ENCODE peak calls at places on chromosomes 2 and 18, in six cellular contexts. One of them, this sample, is unnamed.

GRCh38 chr2:26556309-26557243 is 78.7 kb upstream of the OTOF start:
- DNase-seq in GDM1: no peak
- DNase-seq in activated CD4-positive, alpha-beta T cell treated with anti-CD3 and anti-CD28 coated beads, Interleukin-2, amount 10 ng/mL, durations not matched to agents 7 days and 5 days: no peak
- DNase-seq in left ventricle myocardium superior: no peak
- DNase-seq in EL: no peak
- DNase-seq in Calu3: no peak
- DNase-seq in this sample: no peak

GRCh38 chr2:172298009-172298408 is 129.4 kb upstream of the ITGA6 start:
- DNase-seq in Calu3: no peak
- DNase-seq in EL: no peak
- DNase-seq in activated CD4-positive, alpha-beta T cell treated with anti-CD3 and anti-CD28 coated beads, Interleukin-2, amount 10 ng/mL, durations not matched to agents 7 days and 5 days: no peak
- DNase-seq in left ventricle myocardium superior: no peak
- DNase-seq in GDM1: no peak
- DNase-seq in this sample: no peak

GRCh38 chr2:105388971-105389381 is 9.9 kb downstream of the FHL2 start:
- DNase-seq in EL: peak; percentile 94
- DNase-seq in Calu3: no peak
- DNase-seq in left ventricle myocardium superior: no peak
- DNase-seq in activated CD4-positive, alpha-beta T cell treated with anti-CD3 and anti-CD28 coated beads, Interleukin-2, amount 10 ng/mL, durations not matched to agents 7 days and 5 days: no peak
- DNase-seq in GDM1: no peak
- DNase-seq in this sample: no peak

GRCh38 chr2:65655000-65655399 is 222.6 kb upstream of the SPRED2 start:
- DNase-seq in GDM1: no peak
- DNase-seq in activated CD4-positive, alpha-beta T cell treated with anti-CD3 and anti-CD28 coated beads, Interleukin-2, amount 10 ng/mL, durations not matched to agents 7 days and 5 days: no peak
- DNase-seq in left ventricle myocardium superior: no peak
- DNase-seq in Calu3: no peak
- DNase-seq in EL: no peak
- DNase-seq in this sample: no peak

GRCh38 chr2:218904176-218904575 is 23.5 kb downstream of the WNT10A start:
- DNase-seq in activated CD4-positive, alpha-beta T cell treated with anti-CD3 and anti-CD28 coated beads, Interleukin-2, amount 10 ng/mL, durations not matched to agents 7 days and 5 days: no peak
- DNase-seq in GDM1: no peak
- DNase-seq in left ventricle myocardium superior: no peak
- DNase-seq in Calu3: no peak
- DNase-seq in EL: no peak
- DNase-seq in this sample: no peak

GRCh38 chr18:3411854-3412268 is 38.1 kb upstream of the TGIF1 start:
- DNase-seq in GDM1: no peak
- DNase-seq in EL: peak; percentile 16
- DNase-seq in activated CD4-positive, alpha-beta T cell treated with anti-CD3 and anti-CD28 coated beads, Interleukin-2, amount 10 ng/mL, durations not matched to agents 7 days and 5 days: peak; percentile 7
- DNase-seq in Calu3: peak; percentile 74
- DNase-seq in left ventricle myocardium superior: peak; percentile 65
- DNase-seq in this sample: no peak

GRCh38 chr18:59272971-59273935 is at the start of gene RAX:
- DNase-seq in left ventricle myocardium superior: peak; percentile 30
- DNase-seq in EL: peak; percentile 63
- DNase-seq in Calu3: no peak
- DNase-seq in activated CD4-positive, alpha-beta T cell treated with anti-CD3 and anti-CD28 coated beads, Interleukin-2, amount 10 ng/mL, durations not matched to agents 7 days and 5 days: no peak
- DNase-seq in GDM1: no peak
- DNase-seq in this sample: no peak

GRCh38 chr2:217398860-217399259 is 539.0 kb upstream of the TNP1 start:
- DNase-seq in left ventricle myocardium superior: peak; percentile 44
- DNase-seq in Calu3: no peak
- DNase-seq in activated CD4-positive, alpha-beta T cell treated with anti-CD3 and anti-CD28 coated beads, Interleukin-2, amount 10 ng/mL, durations not matched to agents 7 days and 5 days: no peak
- DNase-seq in GDM1: peak; percentile 6
- DNase-seq in EL: no peak
- DNase-seq in this sample: no peak

GRCh38 chr18:59917422-59917821 is 17.6 kb downstream of the PMAIP1 start:
- DNase-seq in activated CD4-positive, alpha-beta T cell treated with anti-CD3 and anti-CD28 coated beads, Interleukin-2, amount 10 ng/mL, durations not matched to agents 7 days and 5 days: no peak
- DNase-seq in Calu3: peak; percentile 42
- DNase-seq in EL: no peak
- DNase-seq in left ventricle myocardium superior: no peak
- DNase-seq in GDM1: peak; percentile 66
- DNase-seq in this sample: no peak

GRCh38 chr18:36653870-36654269 is 174.9 kb downstream of the TPGS2 start:
- DNase-seq in left ventricle myocardium superior: no peak
- DNase-seq in activated CD4-positive, alpha-beta T cell treated with anti-CD3 and anti-CD28 coated beads, Interleukin-2, amount 10 ng/mL, durations not matched to agents 7 days and 5 days: no peak
- DNase-seq in GDM1: no peak
- DNase-seq in EL: no peak
- DNase-seq in Calu3: no peak
- DNase-seq in this sample: no peak

GRCh38 chr2:54634564-54635511 is 88.6 kb upstream of the EML6 start:
- DNase-seq in Calu3: peak; percentile 49
- DNase-seq in EL: peak; percentile 90
- DNase-seq in activated CD4-positive, alpha-beta T cell treated with anti-CD3 and anti-CD28 coated beads, Interleukin-2, amount 10 ng/mL, durations not matched to agents 7 days and 5 days: peak; percentile 21
- DNase-seq in left ventricle myocardium superior: peak; percentile 64
- DNase-seq in GDM1: no peak
- DNase-seq in this sample: no peak

GRCh38 chr2:45343618-45344017 is 267.4 kb downstream of the SRBD1 start:
- DNase-seq in Calu3: no peak
- DNase-seq in EL: no peak
- DNase-seq in left ventricle myocardium superior: no peak
- DNase-seq in GDM1: no peak
- DNase-seq in activated CD4-positive, alpha-beta T cell treated with anti-CD3 and anti-CD28 coated beads, Interleukin-2, amount 10 ng/mL, durations not matched to agents 7 days and 5 days: no peak
- DNase-seq in this sample: no peak

GRCh38 chr18:10044054-10044453 is 130.2 kb downstream of the VAPA start:
- DNase-seq in GDM1: no peak
- DNase-seq in Calu3: no peak
- DNase-seq in EL: no peak
- DNase-seq in left ventricle myocardium superior: no peak
- DNase-seq in activated CD4-positive, alpha-beta T cell treated with anti-CD3 and anti-CD28 coated beads, Interleukin-2, amount 10 ng/mL, durations not matched to agents 7 days and 5 days: no peak
- DNase-seq in this sample: no peak

GRCh38 chr2:234290671-234291070 is 206.2 kb downstream of the ARL4C start:
- DNase-seq in EL: no peak
- DNase-seq in left ventricle myocardium superior: peak; percentile 44
- DNase-seq in GDM1: no peak
- DNase-seq in activated CD4-positive, alpha-beta T cell treated with anti-CD3 and anti-CD28 coated beads, Interleukin-2, amount 10 ng/mL, durations not matched to agents 7 days and 5 days: peak; percentile 93
- DNase-seq in Calu3: no peak
- DNase-seq in this sample: peak; percentile 65

GRCh38 chr2:206266130-206267125 is 8.0 kb upstream of the ZDBF2 start:
- DNase-seq in left ventricle myocardium superior: no peak
- DNase-seq in GDM1: no peak
- DNase-seq in Calu3: no peak
- DNase-seq in EL: no peak
- DNase-seq in activated CD4-positive, alpha-beta T cell treated with anti-CD3 and anti-CD28 coated beads, Interleukin-2, amount 10 ng/mL, durations not matched to agents 7 days and 5 days: no peak
- DNase-seq in this sample: no peak

GRCh38 chr2:65708129-65708528 is 275.7 kb upstream of the SPRED2 start:
- DNase-seq in left ventricle myocardium superior: no peak
- DNase-seq in GDM1: no peak
- DNase-seq in activated CD4-positive, alpha-beta T cell treated with anti-CD3 and anti-CD28 coated beads, Interleukin-2, amount 10 ng/mL, durations not matched to agents 7 days and 5 days: no peak
- DNase-seq in EL: peak; percentile 75
- DNase-seq in Calu3: no peak
- DNase-seq in this sample: no peak

GRCh38 chr2:172285010-172285621 is 142.3 kb upstream of the ITGA6 start:
- DNase-seq in Calu3: no peak
- DNase-seq in left ventricle myocardium superior: peak; percentile 37
- DNase-seq in GDM1: no peak
- DNase-seq in activated CD4-positive, alpha-beta T cell treated with anti-CD3 and anti-CD28 coated beads, Interleukin-2, amount 10 ng/mL, durations not matched to agents 7 days and 5 days: no peak
- DNase-seq in EL: peak; percentile 70
- DNase-seq in this sample: no peak

GRCh38 chr2:43228782-43229659 is 2.6 kb upstream of the ZFP36L2 start:
- DNase-seq in left ventricle myocardium superior: no peak
- DNase-seq in activated CD4-positive, alpha-beta T cell treated with anti-CD3 and anti-CD28 coated beads, Interleukin-2, amount 10 ng/mL, durations not matched to agents 7 days and 5 days: no peak
- DNase-seq in Calu3: no peak
- DNase-seq in EL: no peak
- DNase-seq in GDM1: no peak
- DNase-seq in this sample: no peak

GRCh38 chr18:67216846-67217245 is 299.7 kb downstream of the DSEL start:
- DNase-seq in EL: peak; percentile 14
- DNase-seq in left ventricle myocardium superior: no peak
- DNase-seq in activated CD4-positive, alpha-beta T cell treated with anti-CD3 and anti-CD28 coated beads, Interleukin-2, amount 10 ng/mL, durations not matched to agents 7 days and 5 days: no peak
- DNase-seq in Calu3: no peak
- DNase-seq in GDM1: no peak
- DNase-seq in this sample: no peak

GRCh38 chr2:13034861-13035260 is 318.1 kb downstream of the TRIB2 start:
- DNase-seq in activated CD4-positive, alpha-beta T cell treated with anti-CD3 and anti-CD28 coated beads, Interleukin-2, amount 10 ng/mL, durations not matched to agents 7 days and 5 days: no peak
- DNase-seq in left ventricle myocardium superior: no peak
- DNase-seq in EL: peak; percentile 7
- DNase-seq in GDM1: no peak
- DNase-seq in Calu3: no peak
- DNase-seq in this sample: no peak

GRCh38 chr2:152694161-152694661 is 23.1 kb downstream of the PRPF40A start:
- DNase-seq in activated CD4-positive, alpha-beta T cell treated with anti-CD3 and anti-CD28 coated beads, Interleukin-2, amount 10 ng/mL, durations not matched to agents 7 days and 5 days: peak; percentile 41
- DNase-seq in GDM1: no peak
- DNase-seq in EL: peak; percentile 90
- DNase-seq in Calu3: no peak
- DNase-seq in left ventricle myocardium superior: no peak
- DNase-seq in this sample: no peak

GRCh38 chr18:75391275-75392115 is 36.0 kb downstream of the SMIM21 start:
- DNase-seq in left ventricle myocardium superior: no peak
- DNase-seq in activated CD4-positive, alpha-beta T cell treated with anti-CD3 and anti-CD28 coated beads, Interleukin-2, amount 10 ng/mL, durations not matched to agents 7 days and 5 days: no peak
- DNase-seq in GDM1: no peak
- DNase-seq in EL: no peak
- DNase-seq in Calu3: no peak
- DNase-seq in this sample: no peak

GRCh38 chr2:150473767-150474166 is 13.7 kb downstream of the RND3 start:
- DNase-seq in EL: peak; percentile 67
- DNase-seq in GDM1: no peak
- DNase-seq in Calu3: no peak
- DNase-seq in activated CD4-positive, alpha-beta T cell treated with anti-CD3 and anti-CD28 coated beads, Interleukin-2, amount 10 ng/mL, durations not matched to agents 7 days and 5 days: no peak
- DNase-seq in left ventricle myocardium superior: no peak
- DNase-seq in this sample: no peak

GRCh38 chr18:68229351-68229750 is 485.6 kb downstream of the TMX3 start:
- DNase-seq in GDM1: no peak
- DNase-seq in left ventricle myocardium superior: no peak
- DNase-seq in EL: no peak
- DNase-seq in activated CD4-positive, alpha-beta T cell treated with anti-CD3 and anti-CD28 coated beads, Interleukin-2, amount 10 ng/mL, durations not matched to agents 7 days and 5 days: no peak
- DNase-seq in Calu3: no peak
- DNase-seq in this sample: no peak

GRCh38 chr18:3207565-3207964 is 12.2 kb downstream of the MYOM1 start:
- DNase-seq in GDM1: no peak
- DNase-seq in EL: peak; percentile 35
- DNase-seq in activated CD4-positive, alpha-beta T cell treated with anti-CD3 and anti-CD28 coated beads, Interleukin-2, amount 10 ng/mL, durations not matched to agents 7 days and 5 days: no peak
- DNase-seq in Calu3: peak; percentile 49
- DNase-seq in left ventricle myocardium superior: no peak
- DNase-seq in this sample: no peak

GRCh38 chr18:49161627-49162026 is 210.9 kb upstream of the SMAD7 start:
- DNase-seq in activated CD4-positive, alpha-beta T cell treated with anti-CD3 and anti-CD28 coated beads, Interleukin-2, amount 10 ng/mL, durations not matched to agents 7 days and 5 days: peak; percentile 12
- DNase-seq in GDM1: peak; percentile 18
- DNase-seq in EL: peak; percentile 20
- DNase-seq in left ventricle myocardium superior: no peak
- DNase-seq in Calu3: no peak
- DNase-seq in this sample: no peak

GRCh38 chr2:240131941-240132650 is 4.0 kb downstream of the COPS9 start:
- DNase-seq in EL: no peak
- DNase-seq in activated CD4-positive, alpha-beta T cell treated with anti-CD3 and anti-CD28 coated beads, Interleukin-2, amount 10 ng/mL, durations not matched to agents 7 days and 5 days: no peak
- DNase-seq in left ventricle myocardium superior: peak; percentile 9
- DNase-seq in GDM1: no peak
- DNase-seq in Calu3: no peak
- DNase-seq in this sample: no peak

GRCh38 chr2:20074001-20074648 is 22.7 kb upstream of the LAPTM4A start:
- DNase-seq in EL: no peak
- DNase-seq in left ventricle myocardium superior: no peak
- DNase-seq in Calu3: no peak
- DNase-seq in GDM1: no peak
- DNase-seq in activated CD4-positive, alpha-beta T cell treated with anti-CD3 and anti-CD28 coated beads, Interleukin-2, amount 10 ng/mL, durations not matched to agents 7 days and 5 days: no peak
- DNase-seq in this sample: no peak

GRCh38 chr2:148812306-148812705 is 62.7 kb upstream of the KIF5C start:
- DNase-seq in EL: peak; percentile 60
- DNase-seq in left ventricle myocardium superior: peak; percentile 44
- DNase-seq in Calu3: no peak
- DNase-seq in GDM1: no peak
- DNase-seq in activated CD4-positive, alpha-beta T cell treated with anti-CD3 and anti-CD28 coated beads, Interleukin-2, amount 10 ng/mL, durations not matched to agents 7 days and 5 days: no peak
- DNase-seq in this sample: no peak

GRCh38 chr2:151114934-151115333 is 146.7 kb downstream of the RBM43 start:
- DNase-seq in Calu3: no peak
- DNase-seq in activated CD4-positive, alpha-beta T cell treated with anti-CD3 and anti-CD28 coated beads, Interleukin-2, amount 10 ng/mL, durations not matched to agents 7 days and 5 days: no peak
- DNase-seq in left ventricle myocardium superior: no peak
- DNase-seq in GDM1: no peak
- DNase-seq in EL: no peak
- DNase-seq in this sample: no peak

GRCh38 chr2:172282944-172283343 is 144.4 kb upstream of the ITGA6 start:
- DNase-seq in left ventricle myocardium superior: no peak
- DNase-seq in EL: peak; percentile 97
- DNase-seq in activated CD4-positive, alpha-beta T cell treated with anti-CD3 and anti-CD28 coated beads, Interleukin-2, amount 10 ng/mL, durations not matched to agents 7 days and 5 days: no peak
- DNase-seq in Calu3: no peak
- DNase-seq in GDM1: no peak
- DNase-seq in this sample: no peak

GRCh38 chr2:101307950-101308431 is 510 bp downstream of the RNF149 start:
- DNase-seq in left ventricle myocardium superior: peak; percentile 60
- DNase-seq in Calu3: no peak
- DNase-seq in EL: peak; percentile 8
- DNase-seq in GDM1: no peak
- DNase-seq in activated CD4-positive, alpha-beta T cell treated with anti-CD3 and anti-CD28 coated beads, Interleukin-2, amount 10 ng/mL, durations not matched to agents 7 days and 5 days: peak; percentile 30
- DNase-seq in this sample: no peak

This sample was measured in activated CD8-positive, alpha-beta memory T cell treated with anti-CD3 and anti-CD28 coated beads for 4 hours.